ENCODE peak calls at places on chromosomes 3 and 15, in eight cellular contexts. I, C, Z, X, F, Q, B and A are unnamed samples.

GRCh38 chr3:175246766-175247165 is 387.6 kb downstream of the NAALADL2 start:
- DNase-seq in I (no peak), C (no peak), Z (no peak), X (no peak), F (no peak), Q (no peak), B (peak; percentile 26), A (no peak)

GRCh38 chr3:186519021-186519658 is 25.0 kb downstream of the CRYGS start:
- DNase-seq in I (no peak), C (no peak), Z (no peak), X (no peak), F (no peak), Q (no peak), B (no peak), A (no peak)

GRCh38 chr3:150811984-150812383 is 49.0 kb upstream of the SIAH2 start:
- DNase-seq in I (no peak), C (no peak), Z (no peak), X (no peak), F (no peak), Q (no peak), B (no peak), A (no peak)

GRCh38 chr15:55344206-55344605 is 25.2 kb downstream of the PIGB start:
- DNase-seq in I (no peak), C (no peak), Z (no peak), X (no peak), F (no peak), Q (no peak), B (no peak), A (no peak)

GRCh38 chr3:121735047-121735696 is 14.4 kb downstream of the GOLGB1 start:
- DNase-seq in I (no peak), C (no peak), Z (no peak), X (peak; percentile 35), F (no peak), Q (no peak), B (peak; percentile 67), A (no peak)

GRCh38 chr15:34892963-34893591 is 76.5 kb downstream of the AQR start:
- DNase-seq in I (no peak), C (no peak), Z (no peak), X (no peak), F (no peak), Q (no peak), B (no peak), A (no peak)

GRCh38 chr3:9224490-9224889 is 25.0 kb downstream of the SRGAP3 start:
- DNase-seq in I (no peak), C (no peak), Z (peak; percentile 73), X (peak; percentile 30), F (no peak), Q (no peak), B (peak; percentile 9), A (no peak)

GRCh38 chr3:42505203-42505848 is 2.9 kb downstream of the VIPR1 start:
- DNase-seq in I (peak; percentile 48), C (peak; percentile 23), Z (peak; percentile 84), X (no peak), F (peak; percentile 59), Q (no peak), B (no peak), A (no peak)

GRCh38 chr3:156360116-156360515 is 194.8 kb downstream of the SSR3 start:
- DNase-seq in I (no peak), C (no peak), Z (no peak), X (no peak), F (no peak), Q (no peak), B (no peak), A (no peak)

GRCh38 chr15:72155021-72155621 is 36.9 kb downstream of the SENP8 start:
- DNase-seq in I (peak; percentile 64), C (no peak), Z (peak; percentile 36), X (peak; percentile 16), F (peak; percentile 96), Q (peak; percentile 36), B (no peak), A (no peak)

GRCh38 chr15:58227706-58228543 is 89.7 kb downstream of the AQP9 start:
- DNase-seq in I (peak; percentile 83), C (peak; percentile 61), Z (peak; percentile 66), X (peak; percentile 88), F (peak; percentile 79), Q (peak; percentile 59), B (peak; percentile 91), A (peak; percentile 78)

GRCh38 chr3:190404715-190405114 is 16.8 kb downstream of the CLDN16 start:
- DNase-seq in I (no peak), C (no peak), Z (no peak), X (no peak), F (no peak), Q (no peak), B (no peak), A (no peak)

GRCh38 chr3:125645613-125646012 is 50.3 kb upstream of the OSBPL11 start:
- DNase-seq in I (no peak), C (no peak), Z (no peak), X (no peak), F (no peak), Q (no peak), B (no peak), A (no peak)

GRCh38 chr15:96180062-96180745 is 150.3 kb upstream of the NR2F2 start:
- DNase-seq in I (no peak), C (no peak), Z (peak; percentile 13), X (no peak), F (no peak), Q (no peak), B (no peak), A (no peak)

GRCh38 chr3:170961616-170962400 is 53.4 kb upstream of the EIF5A2 start:
- DNase-seq in I (peak; percentile 50), C (no peak), Z (peak; percentile 66), X (peak; percentile 67), F (no peak), Q (no peak), B (peak; percentile 71), A (peak; percentile 34)

GRCh38 chr15:42494998-42495360 is 455 bp upstream of the SNAP23 start:
- DNase-seq in I (peak; percentile 74), C (no peak), Z (peak; percentile 94), X (peak; percentile 84), F (no peak), Q (no peak), B (peak; percentile 63), A (no peak)

GRCh38 chr15:66294932-66295235 is 1.5 kb downstream of the DIS3L start:
- DNase-seq in I (peak; percentile 31), C (no peak), Z (peak; percentile 78), X (peak; percentile 63), F (no peak), Q (no peak), B (peak; percentile 31), A (no peak)

GRCh38 chr15:45442497-45443135 is 64.3 kb upstream of the GATM start:
- DNase-seq in I (no peak), C (no peak), Z (peak; percentile 87), X (peak; percentile 54), F (no peak), Q (no peak), B (peak; percentile 58), A (no peak)

GRCh38 chr3:121970047-121970446 is 52.0 kb downstream of the ILDR1 start:
- DNase-seq in I (no peak), C (no peak), Z (no peak), X (peak; percentile 62), F (no peak), Q (no peak), B (no peak), A (no peak)

GRCh38 chr3:30475038-30475808 is 131.2 kb upstream of the TGFBR2 start:
- DNase-seq in I (no peak), C (no peak), Z (no peak), X (no peak), F (no peak), Q (no peak), B (no peak), A (no peak)

GRCh38 chr15:25848769-25849430 is 14.2 kb downstream of the ATP10A start:
- DNase-seq in I (no peak), C (peak; percentile 60), Z (no peak), X (no peak), F (no peak), Q (no peak), B (no peak), A (no peak)

GRCh38 chr3:111616417-111617105 is 21.4 kb upstream of the ZBED2 start:
- DNase-seq in I (peak; percentile 9), C (no peak), Z (peak; percentile 49), X (no peak), F (no peak), Q (no peak), B (peak; percentile 24), A (no peak)
- TF ChIP-seq CTCF in I (no peak), C (no peak), Z (peak; percentile 60), X (no peak), F (peak; percentile 21), Q (no peak), B (peak; percentile 40), A (no peak)

DNA sequence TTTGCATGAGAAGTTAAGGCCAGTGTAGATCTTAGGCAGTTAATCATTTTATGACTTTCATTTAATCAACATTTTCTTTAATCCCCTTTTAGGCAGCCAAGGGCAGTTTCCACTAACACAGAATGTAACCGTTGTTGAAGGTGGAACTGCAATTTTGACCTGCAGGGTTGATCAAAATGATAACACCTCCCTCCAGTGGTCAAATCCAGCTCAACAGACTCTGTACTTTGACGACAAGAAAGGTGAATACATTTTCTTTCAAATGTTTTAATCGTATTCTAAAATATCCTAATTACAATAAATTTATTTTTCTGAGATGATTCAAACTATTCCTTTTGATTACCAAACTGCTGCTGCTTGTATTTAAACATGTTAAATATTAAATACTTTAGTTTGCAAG is 843.2 kb downstream of the CADM2 start:
- DNase-seq in I (peak; percentile 30), C (no peak), Z (no peak), X (no peak), F (no peak), Q (no peak), B (peak; percentile 47), A (no peak)
- TF ChIP-seq CTCF in I (peak; percentile 55), C (no peak), Z (no peak), X (no peak), F (peak; percentile 26), Q (no peak), B (peak; percentile 61), A (no peak)

GRCh38 chr15:67406257-67406861 is 114.6 kb upstream of the C15orf61 start:
- DNase-seq in I (no peak), C (no peak), Z (no peak), X (peak; percentile 3), F (no peak), Q (no peak), B (no peak), A (no peak)
- TF ChIP-seq CTCF in I (no peak), C (no peak), Z (no peak), X (no peak), F (no peak), Q (no peak), B (no peak), A (no peak)

GRCh38 chr15:40234783-40235182 is 4.1 kb upstream of the PAK6 start:
- DNase-seq in I (peak; percentile 1), C (no peak), Z (peak; percentile 77), X (no peak), F (peak; percentile 46), Q (no peak), B (no peak), A (no peak)

GRCh38 chr15:40229956-40230355 is 8.9 kb upstream of the PAK6 start:
- DNase-seq in I (no peak), C (no peak), Z (no peak), X (no peak), F (no peak), Q (no peak), B (no peak), A (no peak)

GRCh38 chr15:40235201-40235890 is 3.5 kb upstream of the PAK6 start:
- DNase-seq in I (no peak), C (no peak), Z (peak; percentile 62), X (no peak), F (peak; percentile 45), Q (no peak), B (no peak), A (no peak)

GRCh38 chr15:40232625-40233070 is 6.2 kb upstream of the PAK6 start:
- DNase-seq in I (peak; percentile 2), C (no peak), Z (peak; percentile 80), X (peak; percentile 4), F (no peak), Q (no peak), B (no peak), A (no peak)

GRCh38 chr15:40233727-40234577 is 4.9 kb upstream of the PAK6 start:
- DNase-seq in I (peak; percentile 5), C (no peak), Z (peak; percentile 70), X (no peak), F (peak; percentile 56), Q (no peak), B (no peak), A (no peak)
- TF ChIP-seq CTCF in I (no peak), C (no peak), Z (no peak), X (no peak), F (no peak), Q (no peak), B (no peak), A (no peak)